ENCODE peak calls at places on chromosomes 7 and 10, in four cellular contexts. O is A673; K is effector memory CD4-positive, alpha-beta T cell; U is MM.1S. V is an unnamed sample.

GRCh38 chr7:46468753-46469356 is 547.8 kb upstream of the IGFBP3 start:
- DNase-seq in O (peak), K (no peak), U (no peak), V (peak)

GRCh38 chr7:50212666-50213621 is 91.6 kb upstream of the IKZF1 start:
- DNase-seq in O (no peak), K (no peak), U (no peak), V (peak)

GRCh38 chr7:2922271-2922691 is 78.2 kb upstream of the GNA12 start:
- DNase-seq in O (no peak), K (no peak), U (no peak), V (no peak)

GRCh38 chr7:92567460-92567859 is 22.7 kb downstream of the FAM133B start:
- DNase-seq in O (no peak), K (no peak), U (no peak), V (no peak)

GRCh38 chr7:148664319-148664718 is 34.4 kb upstream of the CUL1 start:
- DNase-seq in O (no peak), K (no peak), U (no peak), V (no peak)

GRCh38 chr7:43758861-43759683 is 592 bp downstream of the BLVRA start:
- DNase-seq in O (peak), K (peak), U (peak), V (no peak)

GRCh38 chr10:43606323-43607198 is at the start of gene ZNF485:
- DNase-seq in O (peak), K (peak), U (peak), V (peak)

GRCh38 chr7:6271091-6271658 is 1.2 kb downstream of the CYTH3 start:
- DNase-seq in O (peak), K (no peak), U (no peak), V (no peak)

GRCh38 chr10:85602306-85602705 is 764.3 kb downstream of the GRID1 start:
- DNase-seq in O (no peak), K (no peak), U (no peak), V (no peak)

GRCh38 chr7:82729172-82730030 is 285.8 kb upstream of the CACNA2D1 start:
- DNase-seq in O (peak), K (no peak), U (peak), V (peak)

GRCh38 chr7:22569586-22570321 is 69.8 kb upstream of the STEAP1B start:
- DNase-seq in O (peak), K (no peak), U (no peak), V (no peak)

GRCh38 chr7:13050703-13051102 is 363.3 kb downstream of the ARL4A start:
- DNase-seq in O (no peak), K (no peak), U (no peak), V (no peak)

GRCh38 chr7:5692845-5693278 is 88.6 kb downstream of the RNF216 start:
- DNase-seq in O (no peak), K (no peak), U (no peak), V (no peak)

GRCh38 chr10:378930-379704 is 243.9 kb downstream of the ZMYND11 start:
- DNase-seq in O (no peak), K (no peak), U (no peak), V (no peak)

GRCh38 chr10:56068473-56069263 is 292.4 kb downstream of the ZWINT start:
- DNase-seq in O (no peak), K (no peak), U (no peak), V (no peak)

GRCh38 chr10:14549496-14549895 is 218.8 kb upstream of the FRMD4A start:
- DNase-seq in O (no peak), K (no peak), U (no peak), V (no peak)

GRCh38 chr7:7675686-7676085 is 35.1 kb downstream of the UMAD1 start:
- DNase-seq in O (no peak), K (no peak), U (no peak), V (no peak)

GRCh38 chr7:158096582-158096981 is 491.0 kb downstream of the PTPRN2 start:
- DNase-seq in O (no peak), K (no peak), U (no peak), V (no peak)

GRCh38 chr7:45435846-45436245 is 138.3 kb upstream of the ADCY1 start:
- DNase-seq in O (no peak), K (no peak), U (no peak), V (no peak)

GRCh38 chr10:85791846-85792532 is 574.6 kb downstream of the GRID1 start:
- DNase-seq in O (peak), K (no peak), U (no peak), V (peak)

GRCh38 chr7:35366167-35367155 is 112.6 kb upstream of the TBX20 start:
- DNase-seq in O (no peak), K (no peak), U (no peak), V (no peak)

GRCh38 chr7:73828107-73828803 is 2.5 kb upstream of the CLDN4 start:
- DNase-seq in O (peak), K (no peak), U (no peak), V (no peak)

GRCh38 chr10:129058664-129059155 is 408.3 kb upstream of the MGMT start:
- DNase-seq in O (no peak), K (no peak), U (no peak), V (no peak)

GRCh38 chr7:85205754-85206153 is 18.9 kb upstream of the SEMA3D start:
- DNase-seq in O (no peak), K (no peak), U (peak), V (no peak)

GRCh38 chr7:122688385-122688998 is 10.4 kb downstream of the RNF133 start:
- DNase-seq in O (no peak), K (no peak), U (no peak), V (no peak)

GRCh38 chr10:12389154-12389734 is 39.9 kb downstream of the CAMK1D start:
- DNase-seq in O (no peak), K (no peak), U (no peak), V (no peak)

GRCh38 chr7:35691827-35692307 is 3.1 kb downstream of the HERPUD2 start:
- DNase-seq in O (no peak), K (no peak), U (no peak), V (no peak)

GRCh38 chr7:76997381-76998262 is 34.5 kb downstream of the SPDYE17 start:
- DNase-seq in O (no peak), K (no peak), U (no peak), V (no peak)

GRCh38 chr10:133274751-133275682 is 1.7 kb downstream of the ADAM8 start:
- DNase-seq in O (no peak), K (peak), U (peak), V (peak)
- H3K4me3 ChIP-seq in O (no peak), K (peak), U (peak), V (peak)

DNA sequence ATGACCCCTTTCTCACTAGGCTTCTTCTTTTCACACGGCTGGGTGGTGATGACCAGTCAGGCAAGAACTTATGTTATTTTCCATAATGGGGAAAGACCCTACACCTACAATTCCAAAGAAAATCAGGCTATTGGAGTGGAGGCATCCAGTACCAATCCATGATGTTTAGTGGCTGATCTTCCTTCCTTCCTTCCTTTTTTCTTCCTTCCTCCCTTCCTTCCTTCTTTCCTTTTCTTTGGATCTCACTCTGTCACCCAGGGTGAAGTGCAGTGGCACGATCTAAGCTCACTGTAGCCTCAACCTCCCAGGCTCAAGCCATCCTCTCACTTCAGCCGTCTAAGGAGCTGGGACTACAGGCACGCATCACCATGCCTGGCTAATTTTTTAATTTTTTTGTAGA is 2.5 kb downstream of the RGS10 start:
- DNase-seq in O (no peak), K (no peak), U (no peak), V (no peak)
- H3K4me3 ChIP-seq in O (no peak), K (no peak), U (no peak), V (no peak)

DNA sequence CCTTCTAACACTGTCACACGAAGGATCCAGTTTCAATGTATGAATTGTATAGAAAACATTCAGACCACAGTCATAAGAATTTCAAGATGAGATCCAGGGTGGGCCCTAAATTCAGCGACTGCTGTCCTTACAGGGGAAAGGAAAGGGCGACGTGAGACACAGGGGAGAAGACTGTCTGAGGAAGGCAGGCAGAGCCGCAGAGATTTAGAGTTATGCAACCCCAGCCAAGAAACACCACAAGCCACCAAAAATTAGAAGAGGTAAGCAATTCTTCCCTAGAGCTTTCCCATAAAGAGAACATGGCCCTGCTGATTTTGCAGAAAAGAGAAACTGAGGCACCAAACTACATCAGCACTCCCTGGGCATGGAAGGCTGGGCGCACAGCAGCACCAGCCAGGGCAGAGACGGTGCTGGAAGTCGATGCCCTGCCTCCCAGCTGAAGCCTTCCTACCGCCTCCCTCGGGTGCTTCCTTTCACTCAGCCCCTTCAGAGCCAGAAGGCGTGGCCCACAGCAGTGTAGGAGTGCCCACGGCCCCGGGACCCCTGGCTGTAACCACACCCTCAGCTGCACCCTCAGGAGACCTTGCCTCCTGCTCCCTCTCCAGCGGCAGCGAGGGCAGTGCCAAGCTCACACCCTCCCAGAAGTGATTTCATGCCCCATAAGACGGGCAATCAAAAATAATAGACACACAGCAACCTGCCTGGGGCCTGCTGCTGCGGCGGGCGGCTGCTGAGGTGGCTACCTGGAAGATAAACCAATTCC is 81.0 kb upstream of the LRRC4 start:
- DNase-seq in O (no peak), K (no peak), U (peak), V (no peak)
- H3K4me3 ChIP-seq in O (no peak), K (no peak), U (peak), V (peak)

GRCh38 chr10:110304780-110305421 is at the start of gene SMNDC1:
- DNase-seq in O (peak), K (peak), U (peak), V (peak)
- H3K4me3 ChIP-seq in O (peak), K (peak), U (peak), V (peak)